ENCODE peak calls at places on chromosomes 3 and 15, in seven cellular contexts. B, G, Q, M, F, T and N are unnamed samples.
A peak's percentile ranks its signal among the peaks of the same experiment; 100 is the strongest.

GRCh38 chr3:179005213-179005612 is 66.4 kb downstream of the ZMAT3 start:
- DNase-seq in B (no peak), G (no peak), Q (no peak), M (no peak), F (no peak), T (no peak), N (no peak)

GRCh38 chr3:112357888-112358287 is 24.9 kb downstream of the CD200 start:
- DNase-seq in B (peak; percentile 3), G (no peak), Q (no peak), M (no peak), F (no peak), T (no peak), N (no peak)

GRCh38 chr3:105352976-105353375 is 13.7 kb upstream of the ALCAM start:
- DNase-seq in B (no peak), G (no peak), Q (no peak), M (no peak), F (no peak), T (no peak), N (no peak)

GRCh38 chr3:10928396-10928960 is 64.1 kb upstream of the SLC6A1 start:
- DNase-seq in B (no peak), G (no peak), Q (peak; percentile 56), M (no peak), F (no peak), T (no peak), N (no peak)

GRCh38 chr3:129690406-129690805 is 83.9 kb upstream of the PLXND1 start:
- DNase-seq in B (no peak), G (peak; percentile 35), Q (peak; percentile 62), M (peak; percentile 44), F (peak; percentile 13), T (no peak), N (no peak)

GRCh38 chr15:49627407-49627877 is 6.6 kb downstream of the DTWD1 start:
- DNase-seq in B (no peak), G (peak; percentile 39), Q (peak; percentile 74), M (no peak), F (no peak), T (no peak), N (no peak)

GRCh38 chr15:101088788-101089578 is 162.9 kb downstream of the CHSY1 start:
- DNase-seq in B (no peak), G (no peak), Q (peak; percentile 83), M (peak; percentile 67), F (peak; percentile 18), T (no peak), N (no peak)

GRCh38 chr3:50365842-50366220 is 6.5 kb upstream of the TMEM115 start:
- DNase-seq in B (no peak), G (no peak), Q (no peak), M (no peak), F (no peak), T (no peak), N (no peak)

GRCh38 chr3:53807117-53807521 is 39.1 kb downstream of the CHDH start:
- DNase-seq in B (no peak), G (no peak), Q (no peak), M (no peak), F (no peak), T (no peak), N (no peak)